ENCODE peak calls at places on chromosomes 11 and 22, in eight cellular contexts. One of them, this sample, is unnamed.

GRCh38 chr11:95512682-95513081 is 276.9 kb downstream of the FAM76B start:
- DNase-seq in activated naive CD4-positive, alpha-beta T cell treated with Interleukin-2 at 50 U/mL for 16 hours: no peak
- DNase-seq in Daoy: peak; percentile 63
- DNase-seq in esophagus squamous epithelium: no peak
- DNase-seq in GM23248: peak; percentile 98
- DNase-seq in G401: no peak
- DNase-seq in GM23338: no peak
- DNase-seq in GM06990: no peak
- DNase-seq in this sample: peak; percentile 89

GRCh38 chr11:100719809-100720221 is 32.7 kb downstream of the ARHGAP42 start:
- DNase-seq in activated naive CD4-positive, alpha-beta T cell treated with Interleukin-2 at 50 U/mL for 16 hours: no peak
- DNase-seq in Daoy: peak; percentile 85
- DNase-seq in esophagus squamous epithelium: no peak
- DNase-seq in GM23248: peak; percentile 85
- DNase-seq in G401: peak; percentile 91
- DNase-seq in GM23338: peak; percentile 63
- DNase-seq in GM06990: no peak
- DNase-seq in this sample: no peak

GRCh38 chr11:92867913-92868619 is 101.4 kb upstream of the MTNR1B start:
- DNase-seq in activated naive CD4-positive, alpha-beta T cell treated with Interleukin-2 at 50 U/mL for 16 hours: no peak
- DNase-seq in Daoy: no peak
- DNase-seq in esophagus squamous epithelium: no peak
- DNase-seq in GM23248: no peak
- DNase-seq in G401: peak; percentile 19
- DNase-seq in GM23338: no peak
- DNase-seq in GM06990: no peak
- DNase-seq in this sample: no peak

GRCh38 chr22:42763965-42764480 is 43.4 kb upstream of the A4GALT start:
- DNase-seq in activated naive CD4-positive, alpha-beta T cell treated with Interleukin-2 at 50 U/mL for 16 hours: no peak
- DNase-seq in Daoy: no peak
- DNase-seq in esophagus squamous epithelium: no peak
- DNase-seq in GM23248: no peak
- DNase-seq in G401: no peak
- DNase-seq in GM23338: no peak
- DNase-seq in GM06990: no peak
- DNase-seq in this sample: no peak

GRCh38 chr22:17871726-17872458 is 97.6 kb upstream of the BID start:
- DNase-seq in activated naive CD4-positive, alpha-beta T cell treated with Interleukin-2 at 50 U/mL for 16 hours: no peak
- DNase-seq in Daoy: no peak
- DNase-seq in esophagus squamous epithelium: no peak
- DNase-seq in GM23248: no peak
- DNase-seq in G401: peak; percentile 93
- DNase-seq in GM23338: no peak
- DNase-seq in GM06990: no peak
- DNase-seq in this sample: no peak

GRCh38 chr11:118258410-118258809 is 5.7 kb downstream of the MPZL2 start:
- DNase-seq in activated naive CD4-positive, alpha-beta T cell treated with Interleukin-2 at 50 U/mL for 16 hours: no peak
- DNase-seq in Daoy: no peak
- DNase-seq in esophagus squamous epithelium: no peak
- DNase-seq in GM23248: no peak
- DNase-seq in G401: no peak
- DNase-seq in GM23338: peak; percentile 49
- DNase-seq in GM06990: no peak
- DNase-seq in this sample: no peak

GRCh38 chr11:125671561-125671960 is 9.1 kb downstream of the ACRV1 start:
- DNase-seq in activated naive CD4-positive, alpha-beta T cell treated with Interleukin-2 at 50 U/mL for 16 hours: no peak
- DNase-seq in Daoy: no peak
- DNase-seq in esophagus squamous epithelium: no peak
- DNase-seq in GM23248: no peak
- DNase-seq in G401: no peak
- DNase-seq in GM23338: no peak
- DNase-seq in GM06990: no peak
- DNase-seq in this sample: no peak

GRCh38 chr22:27866136-27867091 is 52.6 kb downstream of the PITPNB start:
- DNase-seq in activated naive CD4-positive, alpha-beta T cell treated with Interleukin-2 at 50 U/mL for 16 hours: no peak
- DNase-seq in Daoy: peak; percentile 51
- DNase-seq in esophagus squamous epithelium: no peak
- DNase-seq in GM23248: peak; percentile 95
- DNase-seq in G401: no peak
- DNase-seq in GM23338: no peak
- DNase-seq in GM06990: no peak
- DNase-seq in this sample: peak; percentile 89

GRCh38 chr11:71474141-71474770 is 21.3 kb downstream of the NADSYN1 start:
- DNase-seq in activated naive CD4-positive, alpha-beta T cell treated with Interleukin-2 at 50 U/mL for 16 hours: no peak
- DNase-seq in Daoy: no peak
- DNase-seq in esophagus squamous epithelium: no peak
- DNase-seq in GM23248: no peak
- DNase-seq in G401: no peak
- DNase-seq in GM23338: no peak
- DNase-seq in GM06990: no peak
- DNase-seq in this sample: peak; percentile 50

GRCh38 chr11:82398300-82398815 is 335.3 kb downstream of the FAM181B start:
- DNase-seq in activated naive CD4-positive, alpha-beta T cell treated with Interleukin-2 at 50 U/mL for 16 hours: no peak
- DNase-seq in Daoy: no peak
- DNase-seq in esophagus squamous epithelium: no peak
- DNase-seq in GM23248: no peak
- DNase-seq in G401: no peak
- DNase-seq in GM23338: no peak
- DNase-seq in GM06990: no peak
- DNase-seq in this sample: peak; percentile 68

GRCh38 chr11:75334402-75334891 is 17.0 kb downstream of the ARRB1 start:
- DNase-seq in activated naive CD4-positive, alpha-beta T cell treated with Interleukin-2 at 50 U/mL for 16 hours: no peak
- DNase-seq in Daoy: no peak
- DNase-seq in esophagus squamous epithelium: no peak
- DNase-seq in GM23248: no peak
- DNase-seq in G401: no peak
- DNase-seq in GM23338: no peak
- DNase-seq in GM06990: no peak
- DNase-seq in this sample: no peak

GRCh38 chr22:20960609-20961008 is 6.4 kb upstream of the AIFM3 start:
- DNase-seq in activated naive CD4-positive, alpha-beta T cell treated with Interleukin-2 at 50 U/mL for 16 hours: no peak
- DNase-seq in Daoy: no peak
- DNase-seq in esophagus squamous epithelium: no peak
- DNase-seq in GM23248: no peak
- DNase-seq in G401: no peak
- DNase-seq in GM23338: no peak
- DNase-seq in GM06990: no peak
- DNase-seq in this sample: no peak

GRCh38 chr11:93952082-93952780 is 68.9 kb upstream of the HEPHL1 start:
- DNase-seq in activated naive CD4-positive, alpha-beta T cell treated with Interleukin-2 at 50 U/mL for 16 hours: no peak
- DNase-seq in Daoy: no peak
- DNase-seq in esophagus squamous epithelium: no peak
- DNase-seq in GM23248: no peak
- DNase-seq in G401: no peak
- DNase-seq in GM23338: no peak
- DNase-seq in GM06990: no peak
- DNase-seq in this sample: no peak

GRCh38 chr11:17371614-17372013 is 16.8 kb downstream of the KCNJ11 start:
- DNase-seq in activated naive CD4-positive, alpha-beta T cell treated with Interleukin-2 at 50 U/mL for 16 hours: no peak
- DNase-seq in Daoy: no peak
- DNase-seq in esophagus squamous epithelium: no peak
- DNase-seq in GM23248: peak; percentile 44
- DNase-seq in G401: no peak
- DNase-seq in GM23338: peak; percentile 52
- DNase-seq in GM06990: no peak
- DNase-seq in this sample: no peak

GRCh38 chr11:122394326-122394725 is 261.2 kb upstream of the UBASH3B start:
- DNase-seq in activated naive CD4-positive, alpha-beta T cell treated with Interleukin-2 at 50 U/mL for 16 hours: no peak
- DNase-seq in Daoy: no peak
- DNase-seq in esophagus squamous epithelium: no peak
- DNase-seq in GM23248: no peak
- DNase-seq in G401: peak; percentile 19
- DNase-seq in GM23338: no peak
- DNase-seq in GM06990: no peak
- DNase-seq in this sample: no peak

GRCh38 chr22:33853200-33854097 is 66.8 kb downstream of the LARGE1 start:
- DNase-seq in activated naive CD4-positive, alpha-beta T cell treated with Interleukin-2 at 50 U/mL for 16 hours: no peak
- DNase-seq in Daoy: peak; percentile 85
- DNase-seq in esophagus squamous epithelium: no peak
- DNase-seq in GM23248: peak; percentile 92
- DNase-seq in G401: no peak
- DNase-seq in GM23338: peak; percentile 64
- DNase-seq in GM06990: peak; percentile 58
- DNase-seq in this sample: peak; percentile 80

GRCh38 chr11:67303989-67304411 is 670 bp downstream of the SSH3 start:
- DNase-seq in activated naive CD4-positive, alpha-beta T cell treated with Interleukin-2 at 50 U/mL for 16 hours: no peak
- DNase-seq in Daoy: peak; percentile 29
- DNase-seq in esophagus squamous epithelium: no peak
- DNase-seq in GM23248: peak; percentile 52
- DNase-seq in G401: peak; percentile 36
- DNase-seq in GM23338: peak; percentile 33
- DNase-seq in GM06990: no peak
- DNase-seq in this sample: peak; percentile 69

GRCh38 chr11:12066056-12066798 is 44.2 kb upstream of the MICAL2 start:
- DNase-seq in activated naive CD4-positive, alpha-beta T cell treated with Interleukin-2 at 50 U/mL for 16 hours: no peak
- DNase-seq in Daoy: peak; percentile 94
- DNase-seq in esophagus squamous epithelium: no peak
- DNase-seq in GM23248: peak; percentile 98
- DNase-seq in G401: no peak
- DNase-seq in GM23338: no peak
- DNase-seq in GM06990: no peak
- DNase-seq in this sample: peak; percentile 72

GRCh38 chr22:33476206-33476605 is 418.0 kb upstream of the SYN3 start:
- DNase-seq in activated naive CD4-positive, alpha-beta T cell treated with Interleukin-2 at 50 U/mL for 16 hours: no peak
- DNase-seq in Daoy: peak; percentile 19
- DNase-seq in esophagus squamous epithelium: no peak
- DNase-seq in GM23248: no peak
- DNase-seq in G401: no peak
- DNase-seq in GM23338: peak; percentile 36
- DNase-seq in GM06990: no peak
- DNase-seq in this sample: no peak

GRCh38 chr22:19967850-19968449 is 26.3 kb upstream of the TXNRD2 start:
- DNase-seq in activated naive CD4-positive, alpha-beta T cell treated with Interleukin-2 at 50 U/mL for 16 hours: no peak
- DNase-seq in Daoy: no peak
- DNase-seq in esophagus squamous epithelium: no peak
- DNase-seq in GM23248: no peak
- DNase-seq in G401: no peak
- DNase-seq in GM23338: no peak
- DNase-seq in GM06990: no peak
- DNase-seq in this sample: no peak

GRCh38 chr11:74345420-74345819 is 34.0 kb upstream of the P4HA3 start:
- DNase-seq in activated naive CD4-positive, alpha-beta T cell treated with Interleukin-2 at 50 U/mL for 16 hours: no peak
- DNase-seq in Daoy: no peak
- DNase-seq in esophagus squamous epithelium: no peak
- DNase-seq in GM23248: no peak
- DNase-seq in G401: no peak
- DNase-seq in GM23338: no peak
- DNase-seq in GM06990: no peak
- DNase-seq in this sample: no peak

GRCh38 chr11:118287006-118287405 is 17.5 kb upstream of the CD3E start:
- DNase-seq in activated naive CD4-positive, alpha-beta T cell treated with Interleukin-2 at 50 U/mL for 16 hours: no peak
- DNase-seq in Daoy: peak; percentile 60
- DNase-seq in esophagus squamous epithelium: no peak
- DNase-seq in GM23248: peak; percentile 44
- DNase-seq in G401: no peak
- DNase-seq in GM23338: no peak
- DNase-seq in GM06990: no peak
- DNase-seq in this sample: no peak

GRCh38 chr11:119741369-119742262 is 12.6 kb upstream of the NECTIN1 start:
- DNase-seq in activated naive CD4-positive, alpha-beta T cell treated with Interleukin-2 at 50 U/mL for 16 hours: peak; percentile 65
- DNase-seq in Daoy: peak; percentile 48
- DNase-seq in esophagus squamous epithelium: no peak
- DNase-seq in GM23248: peak; percentile 45
- DNase-seq in G401: peak; percentile 32
- DNase-seq in GM23338: peak; percentile 80
- DNase-seq in GM06990: peak; percentile 59
- DNase-seq in this sample: no peak

This sample was measured in sigmoid colon.